ENCODE peak calls at places on chromosome 16, in eight cellular contexts. S is tibial artery, W is heart right ventricle, L is brain microvascular endothelial cell, R is mammary epithelial cell, B is transverse colon, M is fibroblast of pulmonary artery, V is cardiac fibroblast. E is an unnamed sample.

GRCh38 chr16:69188716-69189115 is 1.8 kb downstream of the SNTB2 start:
- DNase-seq in V (peak), R (no peak), L (peak), M (peak), W (no peak), B (no peak), S (no peak), E (no peak)

GRCh38 chr16:54657058-54657708 is 273.5 kb upstream of the IRX5 start:
- DNase-seq in B (no peak), S (peak), V (peak), W (no peak), R (peak), M (peak), L (peak), E (no peak)

GRCh38 chr16:72876981-72877373 is 171.0 kb downstream of the ZFHX3 start:
- DNase-seq in L (peak), M (peak), W (no peak), R (no peak), S (no peak), V (peak), B (no peak), E (no peak)

GRCh38 chr16:15961060-15961511 is 11.7 kb downstream of the ABCC1 start:
- DNase-seq in V (no peak), L (no peak), W (no peak), R (no peak), S (no peak), M (peak), B (no peak), E (no peak)

GRCh38 chr16:4944333-4945281 is 7.7 kb upstream of the PPL start:
- DNase-seq in M (peak), B (peak), S (peak), W (peak), R (peak), L (peak), V (peak), E (no peak)

GRCh38 chr16:7236824-7237410 is 95.7 kb upstream of the RBFOX1 start:
- DNase-seq in R (no peak), B (no peak), M (no peak), V (no peak), S (no peak), L (no peak), W (no peak), E (no peak)

GRCh38 chr16:17261197-17261858 is 209.4 kb downstream of the XYLT1 start:
- DNase-seq in M (no peak), V (no peak), B (peak), W (no peak), L (no peak), R (no peak), S (no peak), E (no peak)

GRCh38 chr16:4613636-4614570 is 785 bp downstream of the UBALD1 start:
- DNase-seq in B (peak), V (peak), W (peak), R (peak), L (peak), S (no peak), M (peak), E (no peak)

GRCh38 chr16:47872228-47872627 is 283.6 kb downstream of the ABCC12 start:
- DNase-seq in R (no peak), B (no peak), W (no peak), L (no peak), S (no peak), M (no peak), V (no peak), E (no peak)

GRCh38 chr16:3819741-3820724 is 60.5 kb downstream of the CREBBP start:
- DNase-seq in S (no peak), W (no peak), B (peak), M (peak), R (peak), V (peak), L (peak), E (no peak)

GRCh38 chr16:67349172-67349571 is 22.6 kb downstream of the LRRC36 start:
- DNase-seq in W (no peak), V (peak), L (no peak), B (no peak), M (peak), S (no peak), R (peak), E (no peak)

GRCh38 chr16:85088570-85089214 is 23.6 kb downstream of the CIBAR2 start:
- DNase-seq in V (no peak), L (no peak), W (no peak), R (peak), B (no peak), M (no peak), S (no peak), E (no peak)

GRCh38 chr16:69386596-69386995 is 789 bp upstream of the TERF2 start:
- DNase-seq in R (no peak), W (no peak), S (no peak), L (peak), V (peak), M (peak), B (no peak), E (no peak)

GRCh38 chr16:10999313-10999712 is 54.9 kb downstream of the CLEC16A start:
- DNase-seq in R (no peak), S (no peak), B (no peak), V (no peak), W (no peak), M (no peak), L (no peak), E (no peak)

GRCh38 chr16:24800586-24800985 is 45.2 kb upstream of the SLC5A11 start:
- DNase-seq in S (no peak), M (peak), R (peak), L (peak), W (no peak), V (peak), B (no peak), E (no peak)

GRCh38 chr16:3054965-3055733 is 8.8 kb downstream of the MMP25 start:
- DNase-seq in B (no peak), V (no peak), L (no peak), W (no peak), S (no peak), R (no peak), M (no peak), E (no peak)

GRCh38 chr16:4693956-4694663 is 748 bp downstream of the NUDT16L1 start:
- DNase-seq in W (peak), V (peak), S (no peak), R (peak), L (peak), B (peak), M (peak), E (no peak)

GRCh38 chr16:28193530-28194423 is 18.0 kb downstream of the XPO6 start:
- DNase-seq in L (peak), R (peak), B (no peak), V (peak), S (no peak), W (no peak), M (peak), E (no peak)

GRCh38 chr16:55042556-55043432 is 112.1 kb downstream of the IRX5 start:
- DNase-seq in L (no peak), B (no peak), V (no peak), M (no peak), W (no peak), S (no peak), R (no peak), E (no peak)

GRCh38 chr16:24610421-24610765 is 71.0 kb downstream of the RBBP6 start:
- DNase-seq in L (no peak), S (no peak), R (peak), M (peak), V (peak), W (peak), B (peak), E (no peak)

GRCh38 chr16:85750827-85751641 is at the start of gene C16orf74:
- DNase-seq in V (peak), R (peak), S (no peak), L (no peak), B (peak), W (peak), M (peak), E (no peak)

GRCh38 chr16:19283637-19284036 is 1.9 kb upstream of the CLEC19A start:
- DNase-seq in S (no peak), W (no peak), B (no peak), V (no peak), M (no peak), R (peak), L (no peak), E (no peak)

GRCh38 chr16:72172105-72173034 is at the start of gene PMFBP1:
- DNase-seq in V (peak), B (peak), L (peak), S (peak), W (no peak), M (peak), R (peak), E (peak)

GRCh38 chr16:71360378-71360777 is 1.9 kb downstream of the CALB2 start:
- DNase-seq in S (no peak), W (no peak), M (peak), R (peak), V (peak), L (peak), B (no peak), E (no peak)

GRCh38 chr16:82298472-82298871 is 128.4 kb upstream of the MPHOSPH6 start:
- DNase-seq in S (no peak), B (no peak), R (no peak), W (no peak), L (no peak), M (no peak), V (no peak), E (no peak)

GRCh38 chr16:4384497-4384896 is 12.8 kb downstream of the VASN start:
- DNase-seq in W (no peak), R (no peak), V (no peak), S (no peak), M (no peak), B (no peak), L (no peak), E (no peak)

GRCh38 chr16:71961066-71962039 is 38.8 kb downstream of the PKD1L3 start:
- DNase-seq in R (peak), S (peak), B (peak), M (peak), V (peak), L (peak), W (peak), E (peak)

GRCh38 chr16:265711-266110 is 10.0 kb downstream of the RGS11 start:
- DNase-seq in V (no peak), M (no peak), S (no peak), B (no peak), R (peak), W (no peak), L (no peak), E (no peak)

GRCh38 chr16:90077757-90078593 is 844 bp upstream of the PRDM7 start:
- DNase-seq in R (no peak), B (peak), L (no peak), M (peak), W (no peak), S (no peak), V (peak), E (no peak)

GRCh38 chr16:50675686-50676610 is 5.2 kb downstream of the SNX20 start:
- DNase-seq in W (no peak), R (no peak), L (no peak), V (no peak), B (no peak), S (no peak), M (no peak), E (no peak)

GRCh38 chr16:65737831-65738230 is 616.0 kb upstream of the CDH11 start:
- DNase-seq in S (no peak), L (no peak), W (no peak), V (no peak), R (no peak), B (no peak), M (no peak), E (no peak)

GRCh38 chr16:53773150-53773846 is 69.3 kb downstream of the FTO start:
- DNase-seq in W (no peak), M (peak), L (peak), R (peak), V (peak), B (peak), S (no peak), E (no peak)

GRCh38 chr16:67805718-67806427 is 487 bp downstream of the RANBP10 start:
- DNase-seq in V (no peak), B (peak), S (no peak), R (no peak), M (no peak), W (no peak), L (no peak), E (no peak)

GRCh38 chr16:19113577-19114358 is at the start of gene ITPRIPL2:
- DNase-seq in R (peak), W (peak), M (peak), L (peak), V (peak), B (peak), S (peak), E (no peak)

GRCh38 chr16:68234188-68235104 is 1.5 kb downstream of the ESRP2 start:
- DNase-seq in W (no peak), R (peak), B (peak), M (no peak), V (peak), S (no peak), L (no peak), E (no peak)

GRCh38 chr16:56357291-56357764 is 68.0 kb downstream of the AMFR start:
- DNase-seq in B (peak), W (no peak), V (peak), M (peak), L (peak), S (no peak), R (peak), E (no peak)

GRCh38 chr16:68737046-68737729 is at the start of gene CDH1:
- DNase-seq in R (peak), W (peak), V (no peak), L (no peak), B (peak), M (no peak), S (no peak), E (no peak)

GRCh38 chr16:57013902-57014301 is 24.5 kb downstream of the NLRC5 start:
- DNase-seq in V (no peak), S (no peak), W (no peak), R (no peak), L (no peak), M (no peak), B (no peak), E (no peak)

DNA sequence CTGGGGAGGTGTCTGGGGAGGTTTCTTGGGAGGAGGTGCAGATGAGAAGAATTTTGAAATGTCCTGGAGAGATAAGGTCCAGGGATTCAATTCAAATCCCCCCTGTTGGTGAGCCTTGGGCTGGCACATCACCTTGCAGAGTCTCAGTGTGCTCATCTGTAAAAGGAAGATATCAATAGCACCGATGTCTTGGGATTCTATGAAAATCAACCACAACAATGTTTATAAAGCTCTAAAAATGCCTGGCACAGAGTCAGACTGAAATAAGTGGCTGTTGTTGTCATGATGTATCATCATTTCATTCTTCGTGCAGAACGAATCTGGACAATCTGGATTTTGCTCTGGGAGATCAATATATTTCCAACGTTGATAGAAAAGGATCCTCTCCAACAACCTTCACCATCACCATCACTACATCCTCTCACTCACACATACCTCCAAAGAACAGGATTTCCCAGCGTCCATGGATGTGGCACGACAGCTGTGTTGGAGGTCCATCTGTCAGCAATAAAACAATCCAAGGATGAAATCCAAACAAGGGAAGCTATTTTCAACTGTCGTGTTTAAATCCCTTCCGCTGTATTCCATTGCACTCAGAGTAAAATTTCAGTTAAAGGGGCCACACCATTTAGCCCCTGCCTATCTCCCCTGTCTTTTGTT is 393.6 kb upstream of the DYNLRB2 start:
- DNase-seq in S (no peak), M (no peak), B (no peak), R (no peak), V (peak), W (no peak), L (no peak), E (no peak)
- TF ChIP-seq CTCF in S (no peak), M (no peak), B (no peak), R (no peak), V (no peak), W (no peak), L (no peak), E (no peak)

DNA sequence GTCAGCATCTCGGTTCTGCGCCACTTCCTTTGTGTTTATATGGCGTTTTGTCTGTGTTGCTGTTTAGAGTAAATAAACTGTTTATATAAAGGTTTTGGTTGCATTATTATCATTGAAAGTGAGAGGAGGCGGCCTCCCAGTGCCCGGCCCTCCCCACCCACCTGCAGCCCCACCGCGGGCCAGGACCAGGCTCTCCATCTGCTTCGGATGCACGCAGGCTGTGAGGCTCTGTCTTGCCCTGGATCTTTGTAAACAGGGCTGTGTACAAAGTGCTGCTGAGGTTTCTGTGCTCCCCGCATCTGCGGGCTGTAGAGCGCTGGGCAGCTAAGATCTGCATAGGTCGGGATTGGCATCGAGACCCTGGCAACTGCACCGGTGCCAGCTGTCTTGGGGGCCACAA is 8.2 kb upstream of the BAIAP3 start:
- DNase-seq in B (no peak), M (no peak), W (no peak), L (no peak), R (no peak), V (no peak), S (no peak), E (no peak)
- TF ChIP-seq CTCF in B (no peak), M (no peak), W (no peak), L (no peak), R (no peak), V (no peak), S (no peak), E (no peak)

DNA sequence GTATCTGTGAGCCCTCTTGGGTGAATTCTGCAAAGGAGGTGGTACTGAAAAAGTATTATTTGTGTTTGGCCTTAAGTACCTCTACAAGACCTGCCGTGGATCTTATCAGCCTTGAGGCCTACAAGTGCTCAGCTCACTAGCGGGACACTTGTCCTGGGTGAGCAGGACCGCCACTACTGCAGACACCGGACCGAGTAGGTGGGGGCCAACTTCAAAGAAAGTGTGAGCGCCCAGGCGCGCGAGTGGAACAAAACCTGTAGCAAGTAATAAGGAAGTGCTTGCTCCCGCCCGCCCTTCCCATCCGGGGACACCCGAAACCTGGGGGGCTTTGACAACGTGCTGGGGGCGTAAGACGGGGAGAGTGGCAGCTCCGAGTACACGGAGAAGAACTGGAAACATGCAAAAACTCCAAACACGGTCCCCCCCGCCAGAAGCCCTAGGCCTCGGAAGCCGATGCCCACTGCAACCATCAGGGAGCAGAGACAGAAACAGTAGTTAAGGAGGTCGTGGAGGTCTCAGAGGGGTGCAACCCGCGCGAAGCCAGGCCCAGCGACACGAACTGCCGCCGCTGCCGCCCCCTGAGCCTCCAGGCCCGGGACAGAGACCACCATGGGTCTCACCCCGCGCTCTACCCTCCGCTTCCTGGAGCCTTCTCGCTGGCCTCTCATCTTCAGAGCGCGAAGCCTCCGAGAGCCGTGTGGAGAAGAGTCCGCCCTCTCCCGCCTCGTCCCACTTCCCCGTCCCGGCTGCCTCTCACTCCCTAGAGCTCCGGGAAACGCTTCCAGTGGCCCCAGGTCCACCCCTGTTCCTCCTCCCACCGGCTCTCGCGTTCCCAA is 563 bp downstream of the CNOT1 start:
- DNase-seq in S (peak), L (no peak), W (peak), V (peak), R (peak), B (peak), M (no peak), E (no peak)
- TF ChIP-seq CTCF in S (no peak), L (no peak), W (no peak), V (no peak), R (no peak), B (no peak), M (no peak), E (no peak)

DNA sequence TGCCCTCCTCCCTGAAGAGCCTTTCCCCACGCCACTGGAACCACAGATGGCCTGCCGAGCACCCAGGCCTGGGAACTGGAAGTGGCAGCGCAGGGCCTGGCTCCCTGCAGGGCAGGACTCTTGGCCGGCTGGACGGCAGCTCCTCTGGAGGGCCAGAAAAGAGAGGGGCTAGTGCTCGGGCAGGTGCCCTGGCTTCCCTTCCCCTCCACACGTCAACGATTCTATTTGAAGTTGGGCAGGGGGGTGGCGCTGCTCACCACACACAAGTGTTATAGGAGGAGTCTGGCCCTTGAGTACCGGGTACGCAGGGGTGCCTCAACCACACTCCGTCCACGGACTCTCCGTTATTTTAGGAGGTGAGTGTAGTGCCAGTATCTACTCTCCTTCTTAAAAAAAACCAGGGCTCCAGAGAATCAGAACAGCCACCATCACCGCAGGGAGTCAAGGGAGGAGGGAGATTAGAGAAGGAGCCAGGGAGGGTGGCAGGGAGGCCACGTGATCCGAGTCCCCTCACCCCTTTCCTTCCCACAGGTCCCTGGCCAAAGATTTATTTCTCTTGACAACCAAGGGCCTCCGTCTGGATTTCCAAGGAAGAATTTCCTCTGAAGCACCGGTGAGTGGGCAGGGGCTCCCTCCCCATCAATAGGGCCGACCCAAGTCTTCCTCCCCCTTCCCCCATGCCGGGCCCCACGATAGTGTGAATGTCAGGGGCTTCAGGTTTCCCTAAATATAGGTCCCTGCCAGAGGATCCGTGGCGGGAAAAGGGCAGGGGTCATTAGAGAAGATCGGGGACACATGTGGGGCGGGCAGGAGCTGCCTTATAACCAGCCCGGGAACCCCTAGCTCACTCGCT is 1.4 kb upstream of the ALDOA start:
- DNase-seq in R (no peak), S (peak), M (no peak), L (no peak), B (peak), W (peak), V (peak), E (no peak)
- TF ChIP-seq CTCF in R (peak), S (peak), M (no peak), L (peak), B (peak), W (peak), V (peak), E (peak)